ENCODE peak calls at places on chromosomes 2 and 18, in five cellular contexts. L is glomerular endothelial cell, A is SHP77 treated with DMSO at 0.1 percent for 48 hours, Z is brain microvascular endothelial cell, V is fibroblast of the aortic adventitia. H is an unnamed sample.

GRCh38 chr2:241974851-241975592 is 105.5 kb downstream of the RTP5 start:
- DNase-seq in L (no peak), A (no peak), Z (no peak), V (no peak), H (no peak)

GRCh38 chr2:199379251-199379650 is 78.5 kb downstream of the SATB2 start:
- DNase-seq in L (no peak), A (peak; percentile 37), Z (peak; percentile 80), V (peak; percentile 26), H (no peak)

GRCh38 chr18:8662574-8663255 is 42.6 kb upstream of the MTCL1 start:
- DNase-seq in L (no peak), A (peak; percentile 87), Z (no peak), V (no peak), H (no peak)

GRCh38 chr2:66439291-66440010 is 4.5 kb downstream of the MEIS1 start:
- DNase-seq in L (no peak), A (no peak), Z (no peak), V (peak; percentile 48), H (no peak)

GRCh38 chr2:193368615-193369014 is 1173.9 kb upstream of the TMEFF2 start:
- DNase-seq in L (no peak), A (no peak), Z (no peak), V (no peak), H (no peak)

GRCh38 chr2:70381235-70381634 is 79.4 kb upstream of the FAM136A start:
- DNase-seq in L (no peak), A (no peak), Z (no peak), V (no peak), H (no peak)

GRCh38 chr2:117945296-117945695 is 68.6 kb downstream of the CCDC93 start:
- DNase-seq in L (no peak), A (no peak), Z (no peak), V (no peak), H (no peak)

GRCh38 chr2:10317646-10318045 is 14.9 kb downstream of the HPCAL1 start:
- DNase-seq in L (no peak), A (no peak), Z (no peak), V (no peak), H (no peak)